ENCODE peak calls at places on chromosomes 12 and 14, in six cellular contexts. C, A, T, P, H and S are unnamed samples.

GRCh38 chr12:54126696-54127537 is 61.9 kb downstream of the SMUG1 start:
- DNase-seq in T (peak), H (peak), P (peak), A (peak), C (no peak), S (peak)

GRCh38 chr12:45122776-45123380 is 72.0 kb upstream of the DBX2 start:
- DNase-seq in C (peak), P (no peak), A (peak), T (peak), H (no peak), S (no peak)

GRCh38 chr12:49933793-49934192 is 16.7 kb upstream of the AQP2 start:
- DNase-seq in T (no peak), A (no peak), H (no peak), C (peak), P (no peak), S (no peak)

GRCh38 chr14:62027958-62028357 is 265.7 kb downstream of the SNAPC1 start:
- DNase-seq in H (no peak), A (no peak), C (no peak), P (no peak), T (no peak), S (no peak)

GRCh38 chr14:101991336-101991735 is 27.0 kb downstream of the DYNC1H1 start:
- DNase-seq in P (no peak), T (no peak), H (no peak), A (no peak), C (no peak), S (peak)

GRCh38 chr12:60977966-60978365 is 1282.2 kb upstream of the USP15 start:
- DNase-seq in H (no peak), T (peak), C (no peak), A (no peak), P (no peak), S (no peak)

GRCh38 chr14:24260026-24260779 is 2.8 kb downstream of the TGM1 start:
- DNase-seq in P (no peak), H (no peak), C (no peak), A (no peak), T (no peak), S (no peak)

GRCh38 chr12:97169922-97170321 is 262.9 kb downstream of the NEDD1 start:
- DNase-seq in T (no peak), P (no peak), H (no peak), C (no peak), A (no peak), S (no peak)

GRCh38 chr12:108326254-108326750 is 12.8 kb downstream of the CMKLR1 start:
- DNase-seq in H (no peak), T (no peak), A (peak), C (no peak), P (no peak), S (no peak)

GRCh38 chr12:88663001-88663400 is 82.7 kb upstream of the KITLG start:
- DNase-seq in H (no peak), P (no peak), T (no peak), C (no peak), A (no peak), S (no peak)

GRCh38 chr14:65745396-65746190 is 333.1 kb downstream of the FUT8 start:
- DNase-seq in A (no peak), H (no peak), C (peak), P (no peak), T (no peak), S (no peak)

GRCh38 chr14:81165188-81165587 is 55.6 kb downstream of the GTF2A1 start:
- DNase-seq in T (no peak), H (no peak), P (no peak), A (no peak), C (no peak), S (no peak)

GRCh38 chr12:13375583-13376413 is 179.3 kb downstream of the EMP1 start:
- DNase-seq in C (no peak), T (no peak), A (no peak), H (no peak), P (no peak), S (no peak)

GRCh38 chr12:42504049-42504448 is 85.5 kb downstream of the PRICKLE1 start:
- DNase-seq in T (no peak), A (peak), H (no peak), C (peak), P (no peak), S (no peak)

GRCh38 chr12:8828514-8829127 is 6.2 kb downstream of the A2ML1 start:
- DNase-seq in P (no peak), H (no peak), A (no peak), T (peak), C (peak), S (no peak)

GRCh38 chr12:19750116-19750644 is 310.9 kb downstream of the AEBP2 start:
- DNase-seq in H (no peak), T (no peak), P (no peak), C (no peak), A (no peak), S (no peak)

GRCh38 chr12:45670339-45671065 is 59.0 kb upstream of the ARID2 start:
- DNase-seq in H (no peak), A (no peak), T (no peak), C (no peak), P (no peak), S (no peak)

GRCh38 chr14:88929656-88930436 is 105.4 kb downstream of the TTC8 start:
- DNase-seq in T (peak), A (no peak), C (no peak), P (no peak), H (no peak), S (no peak)

GRCh38 chr12:82873951-82874350 is 187.2 kb downstream of the TMTC2 start:
- DNase-seq in P (no peak), A (no peak), T (no peak), C (no peak), H (no peak), S (no peak)

GRCh38 chr12:93670104-93670503 is 7.1 kb upstream of the CRADD start:
- DNase-seq in A (no peak), T (no peak), P (no peak), C (no peak), H (no peak), S (no peak)

GRCh38 chr12:64104376-64104775 is 117.7 kb downstream of the KICS2 start:
- DNase-seq in A (no peak), C (peak), P (no peak), T (no peak), H (no peak), S (no peak)

GRCh38 chr14:92121207-92121669 is 268 bp downstream of the NDUFB1 start:
- DNase-seq in T (no peak), H (peak), P (no peak), C (peak), A (no peak), S (no peak)

GRCh38 chr14:78152246-78153068 is 17.7 kb upstream of the NRXN3 start:
- DNase-seq in H (no peak), T (no peak), C (no peak), A (no peak), P (no peak), S (no peak)

GRCh38 chr12:116397148-116397547 is 119.7 kb upstream of the MED13L start:
- DNase-seq in A (no peak), T (no peak), P (no peak), C (peak), H (no peak), S (no peak)

GRCh38 chr12:52688481-52688880 is 8.3 kb upstream of the KRT1 start:
- DNase-seq in C (no peak), H (no peak), A (no peak), P (no peak), T (no peak), S (no peak)

GRCh38 chr12:51953011-51953568 is 1.6 kb downstream of the ACVR1B start:
- DNase-seq in P (no peak), C (no peak), A (peak), H (no peak), T (peak), S (peak)

GRCh38 chr12:41903014-41903702 is 241.5 kb downstream of the GXYLT1 start:
- DNase-seq in A (no peak), C (no peak), P (no peak), T (no peak), H (no peak), S (no peak)

GRCh38 chr12:104182621-104183378 is 32.8 kb upstream of the TXNRD1 start:
- DNase-seq in C (peak), H (no peak), A (no peak), P (no peak), T (no peak), S (no peak)

GRCh38 chr14:87916103-87916885 is 76.7 kb downstream of the GALC start:
- DNase-seq in H (no peak), A (no peak), T (no peak), P (no peak), C (no peak), S (no peak)

GRCh38 chr12:42756841-42757661 is 167.5 kb upstream of the PRICKLE1 start:
- DNase-seq in A (no peak), C (peak), P (no peak), H (no peak), T (peak), S (no peak)

GRCh38 chr12:67482751-67483661 is 165.5 kb upstream of the DYRK2 start:
- DNase-seq in H (peak), T (no peak), A (no peak), C (peak), P (no peak), S (no peak)

GRCh38 chr12:119649202-119649808 is 18.6 kb upstream of the PRKAB1 start:
- DNase-seq in C (no peak), H (no peak), P (no peak), A (no peak), T (no peak), S (no peak)

GRCh38 chr14:94051115-94051514 is 25.0 kb downstream of the OTUB2 start:
- DNase-seq in H (no peak), T (peak), A (peak), P (no peak), C (peak), S (peak)

GRCh38 chr12:2796187-2796663 is 1.5 kb downstream of the FKBP4 start:
- DNase-seq in H (no peak), P (no peak), A (no peak), C (no peak), T (no peak), S (no peak)

GRCh38 chr14:90513151-90514014 is 116.6 kb downstream of the CALM1 start:
- DNase-seq in A (no peak), P (no peak), H (peak), C (peak), T (peak), S (no peak)

GRCh38 chr14:60561845-60562746 is 53.1 kb downstream of the SIX6 start:
- DNase-seq in C (peak), A (peak), T (peak), H (no peak), P (no peak), S (no peak)

GRCh38 chr14:102094101-102094500 is 7.3 kb upstream of the HSP90AA1 start:
- DNase-seq in H (no peak), P (no peak), C (no peak), A (no peak), T (peak), S (no peak)

GRCh38 chr12:123896786-123897185 is 75.8 kb downstream of the CCDC92 start:
- DNase-seq in C (no peak), P (no peak), A (no peak), T (no peak), H (no peak), S (peak)

GRCh38 chr12:123895477-123895876 is 77.2 kb downstream of the CCDC92 start:
- DNase-seq in H (no peak), T (no peak), P (no peak), C (no peak), A (no peak), S (no peak)

GRCh38 chr12:123898673-123899072 is 74.0 kb downstream of the CCDC92 start:
- DNase-seq in T (peak), C (no peak), P (no peak), H (no peak), A (no peak), S (no peak)

GRCh38 chr12:123899368-123899767 is 73.3 kb downstream of the CCDC92 start:
- DNase-seq in A (no peak), T (no peak), P (no peak), H (no peak), C (no peak), S (no peak)

GRCh38 chr12:123897221-123897620 is 75.4 kb downstream of the CCDC92 start:
- DNase-seq in H (no peak), A (no peak), T (no peak), P (no peak), C (peak), S (no peak)
- H3K4me3 ChIP-seq in H (no peak), A (no peak), T (no peak), P (no peak), C (no peak), S (no peak)

DNA sequence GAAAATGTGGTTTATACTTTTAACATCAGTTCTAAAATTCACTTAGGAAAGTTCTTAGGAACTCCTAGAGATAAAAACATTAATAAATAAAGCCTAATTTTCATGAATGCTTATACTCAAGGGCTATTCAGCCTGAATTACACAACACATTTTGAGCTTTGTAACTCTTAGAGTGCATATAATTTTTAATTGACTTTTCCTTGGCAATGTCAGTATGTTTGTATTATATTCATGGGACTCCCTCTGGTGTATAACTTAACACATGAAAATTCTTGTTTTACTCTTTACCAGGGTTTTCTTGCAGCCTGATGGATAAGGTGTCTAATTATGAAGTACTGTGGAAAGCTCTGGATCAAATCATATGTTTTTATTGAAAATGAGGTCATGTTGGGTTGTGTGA is 150.6 kb upstream of the HMGA2 start:
- DNase-seq in C (peak), A (no peak), P (no peak), H (no peak), T (no peak), S (no peak)
- TF ChIP-seq CTCF in C (peak), A (no peak), P (no peak), H (no peak), T (no peak), S (no peak)

GRCh38 chr12:111034148-111034910 is 114.0 kb upstream of the MYL2 start:
- DNase-seq in P (no peak), T (peak), C (peak), A (peak), H (no peak), S (no peak)
- H3K4me3 ChIP-seq in P (peak), T (peak), C (no peak), A (peak), H (no peak), S (no peak)

GRCh38 chr14:85459361-85459760 is 70.6 kb upstream of the FLRT2 start:
- DNase-seq in P (no peak), H (no peak), A (no peak), C (no peak), T (no peak), S (no peak)
- TF ChIP-seq CTCF in P (no peak), H (no peak), A (no peak), C (no peak), T (no peak), S (no peak)